ENCODE peak calls at places on chromosomes 16 and 17, in five cellular contexts. One of them, this sample, is unnamed.

GRCh38 chr16:10080031-10080772 is 102.0 kb downstream of the GRIN2A start:
- DNase-seq in cardiac fibroblast: peak; percentile 38
- DNase-seq in AG09309: peak; percentile 20
- DNase-seq in esophagus muscularis mucosa: no peak
- DNase-seq in aorta: peak; percentile 72
- DNase-seq in this sample: no peak

GRCh38 chr17:50117202-50118040 is 12.5 kb downstream of the SAMD14 start:
- DNase-seq in AG09309: no peak
- DNase-seq in esophagus muscularis mucosa: no peak
- DNase-seq in cardiac fibroblast: peak; percentile 39
- DNase-seq in aorta: no peak
- DNase-seq in this sample: no peak

GRCh38 chr16:67277294-67277998 is 1.9 kb upstream of the PLEKHG4 start:
- DNase-seq in esophagus muscularis mucosa: no peak
- DNase-seq in cardiac fibroblast: peak; percentile 98
- DNase-seq in AG09309: peak; percentile 98
- DNase-seq in aorta: peak; percentile 90
- DNase-seq in this sample: peak; percentile 99

GRCh38 chr16:66882702-66883101 is 2.4 kb downstream of the PDP2 start:
- DNase-seq in cardiac fibroblast: no peak
- DNase-seq in AG09309: no peak
- DNase-seq in esophagus muscularis mucosa: no peak
- DNase-seq in aorta: no peak
- DNase-seq in this sample: no peak

GRCh38 chr17:57536789-57537523 is 208.1 kb downstream of the CCDC182 start:
- DNase-seq in AG09309: no peak
- DNase-seq in aorta: no peak
- DNase-seq in cardiac fibroblast: no peak
- DNase-seq in esophagus muscularis mucosa: no peak
- DNase-seq in this sample: no peak

GRCh38 chr17:51528116-51528515 is 267.8 kb downstream of the UTP18 start:
- DNase-seq in AG09309: no peak
- DNase-seq in cardiac fibroblast: no peak
- DNase-seq in aorta: no peak
- DNase-seq in esophagus muscularis mucosa: no peak
- DNase-seq in this sample: no peak

GRCh38 chr17:4327638-4328037 is 38.8 kb downstream of the UBE2G1 start:
- DNase-seq in AG09309: peak; percentile 38
- DNase-seq in aorta: peak; percentile 57
- DNase-seq in cardiac fibroblast: peak; percentile 85
- DNase-seq in esophagus muscularis mucosa: no peak
- DNase-seq in this sample: peak; percentile 48

GRCh38 chr16:48014349-48015135 is 141.3 kb downstream of the ABCC12 start:
- DNase-seq in cardiac fibroblast: peak; percentile 70
- DNase-seq in AG09309: no peak
- DNase-seq in aorta: no peak
- DNase-seq in esophagus muscularis mucosa: peak; percentile 92
- DNase-seq in this sample: no peak

GRCh38 chr16:88859381-88860091 is 2.6 kb downstream of the TRAPPC2L start:
- DNase-seq in cardiac fibroblast: no peak
- DNase-seq in aorta: no peak
- DNase-seq in esophagus muscularis mucosa: no peak
- DNase-seq in AG09309: no peak
- DNase-seq in this sample: no peak

GRCh38 chr16:63230383-63230782 is 1194.1 kb upstream of the CDH8 start:
- DNase-seq in cardiac fibroblast: no peak
- DNase-seq in AG09309: no peak
- DNase-seq in esophagus muscularis mucosa: no peak
- DNase-seq in aorta: no peak
- DNase-seq in this sample: no peak

GRCh38 chr16:53949716-53950410 is 245.9 kb downstream of the FTO start:
- DNase-seq in esophagus muscularis mucosa: no peak
- DNase-seq in AG09309: no peak
- DNase-seq in cardiac fibroblast: no peak
- DNase-seq in aorta: no peak
- DNase-seq in this sample: no peak

GRCh38 chr17:28760987-28761562 is 17.3 kb downstream of the TRAF4 start:
- DNase-seq in aorta: peak; percentile 80
- DNase-seq in AG09309: peak; percentile 10
- DNase-seq in esophagus muscularis mucosa: no peak
- DNase-seq in cardiac fibroblast: peak; percentile 67
- DNase-seq in this sample: peak; percentile 18

GRCh38 chr16:58417600-58417999 is 25.3 kb downstream of the GINS3 start:
- DNase-seq in AG09309: no peak
- DNase-seq in cardiac fibroblast: no peak
- DNase-seq in esophagus muscularis mucosa: no peak
- DNase-seq in aorta: no peak
- DNase-seq in this sample: no peak

GRCh38 chr17:44266402-44267164 is 1.4 kb downstream of the SLC4A1 start:
- DNase-seq in cardiac fibroblast: no peak
- DNase-seq in esophagus muscularis mucosa: no peak
- DNase-seq in AG09309: no peak
- DNase-seq in aorta: no peak
- DNase-seq in this sample: no peak

GRCh38 chr16:1903845-1904820 is 14.1 kb downstream of the HS3ST6 start:
- DNase-seq in cardiac fibroblast: peak; percentile 10
- DNase-seq in AG09309: no peak
- DNase-seq in aorta: no peak
- DNase-seq in esophagus muscularis mucosa: no peak
- DNase-seq in this sample: no peak

GRCh38 chr17:30565073-30565935 is 88.1 kb downstream of the GOSR1 start:
- DNase-seq in esophagus muscularis mucosa: no peak
- DNase-seq in aorta: no peak
- DNase-seq in AG09309: no peak
- DNase-seq in cardiac fibroblast: no peak
- DNase-seq in this sample: no peak

GRCh38 chr17:35795007-35795870 is at the start of gene MMP28:
- DNase-seq in esophagus muscularis mucosa: peak; percentile 89
- DNase-seq in cardiac fibroblast: peak; percentile 13
- DNase-seq in aorta: no peak
- DNase-seq in AG09309: no peak
- DNase-seq in this sample: no peak

DNA sequence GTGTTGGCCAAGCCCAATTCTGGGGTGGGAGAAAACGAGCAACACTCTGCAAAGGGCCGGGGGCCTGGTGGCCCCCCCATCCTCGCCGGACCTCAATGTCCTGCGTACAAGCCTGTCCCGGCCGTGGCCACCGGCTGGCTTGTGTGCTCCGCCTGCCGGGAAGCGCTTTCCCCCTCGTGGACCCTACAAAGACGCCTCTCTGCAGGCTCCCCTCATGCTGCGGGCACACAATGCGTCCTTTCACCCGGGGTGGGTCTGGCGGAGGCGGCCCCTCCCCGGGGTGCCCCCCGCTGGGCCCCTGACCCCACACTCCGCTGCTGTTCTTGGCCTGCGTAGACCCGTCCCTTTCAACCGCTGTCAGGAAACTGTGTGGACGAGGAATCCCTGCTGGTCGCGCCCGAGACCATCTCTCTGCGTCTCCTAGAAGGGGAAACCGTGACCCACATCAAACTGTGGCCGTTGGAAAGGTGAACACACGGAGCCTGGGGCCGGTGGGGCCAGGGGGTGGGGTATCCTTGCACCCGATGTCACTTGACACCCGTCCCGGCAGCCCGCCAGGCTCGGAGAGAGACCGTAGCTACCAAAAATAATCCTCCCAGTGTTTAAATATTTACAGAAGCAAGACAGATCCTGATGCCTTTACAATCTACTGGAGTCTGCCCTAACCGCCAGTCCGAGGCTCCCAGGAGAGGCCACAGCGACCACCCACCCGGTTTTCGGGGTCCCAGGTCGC is 43.6 kb downstream of the TBC1D16 start:
- DNase-seq in AG09309: no peak
- DNase-seq in cardiac fibroblast: no peak
- DNase-seq in esophagus muscularis mucosa: no peak
- DNase-seq in aorta: no peak
- DNase-seq in this sample: no peak
- H3K4me3 ChIP-seq in AG09309: peak overlapping the region; percentile 57
- H3K4me3 ChIP-seq in cardiac fibroblast: peak overlapping the region; percentile 23
- H3K4me3 ChIP-seq in esophagus muscularis mucosa: peak overlapping the region; percentile 50
- H3K4me3 ChIP-seq in aorta: no peak overlapping the region
- H3K4me3 ChIP-seq in this sample: peak overlapping the region; percentile 23

DNA sequence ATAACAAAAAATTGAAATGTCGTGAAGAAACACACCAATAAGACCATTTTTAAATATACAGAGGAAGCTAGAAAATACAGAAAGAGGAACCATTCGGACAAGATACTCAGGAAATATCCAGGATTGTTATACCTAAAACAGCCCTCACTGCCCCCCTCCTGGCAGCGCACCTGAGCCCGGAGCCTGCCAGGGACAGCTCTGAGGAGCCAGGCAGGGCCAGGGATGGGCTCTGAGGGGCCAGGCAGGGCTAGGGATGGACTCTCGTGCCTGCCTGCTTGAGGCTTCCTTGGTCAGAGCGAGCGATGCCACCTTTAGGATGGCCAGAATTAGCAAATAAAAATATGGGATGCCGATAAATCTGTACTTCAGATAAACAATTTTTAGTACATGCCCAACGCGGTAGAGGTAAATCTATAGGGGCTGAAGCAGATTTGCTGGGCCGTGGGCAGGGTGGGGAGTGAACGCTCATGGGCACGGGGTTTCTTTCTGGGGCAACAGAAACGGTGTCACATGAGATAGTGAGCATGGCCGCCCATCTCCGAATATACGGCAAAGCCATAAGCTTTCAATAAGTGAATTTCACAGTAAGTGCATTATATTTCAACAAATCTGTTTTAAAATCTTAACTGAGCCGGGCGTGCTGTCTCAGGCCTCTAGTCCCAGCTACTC is 18.2 kb upstream of the CSNK1D start:
- DNase-seq in AG09309: no peak
- DNase-seq in aorta: no peak
- DNase-seq in cardiac fibroblast: no peak
- DNase-seq in esophagus muscularis mucosa: no peak
- DNase-seq in this sample: no peak
- H3K4me3 ChIP-seq in AG09309: peak overlapping the region; percentile 97
- H3K4me3 ChIP-seq in aorta: no peak overlapping the region
- H3K4me3 ChIP-seq in cardiac fibroblast: peak overlapping the region; percentile 74
- H3K4me3 ChIP-seq in esophagus muscularis mucosa: peak overlapping the region; percentile 66
- H3K4me3 ChIP-seq in this sample: peak overlapping the region; percentile 77

DNA sequence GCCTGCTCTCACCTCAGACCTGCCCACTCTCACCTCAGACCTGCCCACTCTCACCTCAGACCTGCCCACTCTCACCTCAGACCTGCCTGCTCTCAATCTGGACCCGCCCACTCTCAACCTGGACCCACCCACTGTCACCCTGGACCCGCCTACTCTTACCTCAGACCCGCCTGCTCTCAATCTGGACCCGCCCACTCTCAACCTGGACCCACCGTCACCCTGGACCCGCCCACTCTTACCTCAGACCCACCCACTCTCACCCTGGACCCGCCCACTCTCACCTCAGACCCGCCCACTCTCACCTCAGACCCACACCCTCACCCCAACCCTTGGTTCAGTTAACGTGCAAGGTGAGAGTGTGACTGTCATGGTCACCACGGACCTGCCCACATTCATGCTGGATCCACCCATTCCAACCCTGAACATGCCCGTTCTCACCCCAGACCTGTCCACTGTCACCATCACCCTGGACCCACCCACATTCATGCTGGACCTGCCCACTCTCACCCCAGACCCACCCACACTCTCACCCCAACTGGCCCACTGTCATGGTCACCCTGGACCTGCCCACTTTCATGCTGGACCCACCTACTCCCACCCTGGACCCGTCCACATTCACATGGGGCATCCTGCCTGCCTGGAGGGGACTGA is 31.2 kb upstream of the ENPP7 start:
- DNase-seq in AG09309: no peak
- DNase-seq in aorta: no peak
- DNase-seq in esophagus muscularis mucosa: no peak
- DNase-seq in cardiac fibroblast: no peak
- DNase-seq in this sample: no peak
- H3K4me3 ChIP-seq in AG09309: no peak overlapping the region
- H3K4me3 ChIP-seq in aorta: no peak overlapping the region
- H3K4me3 ChIP-seq in esophagus muscularis mucosa: no peak overlapping the region
- H3K4me3 ChIP-seq in cardiac fibroblast: no peak overlapping the region
- H3K4me3 ChIP-seq in this sample: no peak overlapping the region

DNA sequence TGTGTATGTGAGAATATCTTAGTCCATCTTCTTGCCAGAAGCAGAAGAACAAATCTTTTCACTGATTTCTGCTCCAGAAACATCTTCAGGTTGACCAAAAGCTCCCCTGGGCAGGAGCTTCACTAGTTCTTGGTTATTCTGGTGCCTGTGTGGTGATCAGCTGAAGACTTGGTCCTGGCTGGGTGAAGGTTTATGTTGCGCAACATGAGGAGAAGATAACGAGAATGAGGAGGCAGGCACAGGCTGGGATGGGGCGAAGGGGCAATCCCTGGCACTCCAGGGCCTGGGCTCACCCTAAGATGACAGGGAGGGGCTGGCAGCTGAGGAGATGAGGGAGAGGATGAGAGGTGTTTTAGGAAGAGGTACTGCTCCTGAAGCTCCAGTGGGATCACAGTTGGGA is 232.0 kb downstream of the NTN1 start:
- DNase-seq in esophagus muscularis mucosa: no peak
- DNase-seq in aorta: no peak
- DNase-seq in AG09309: no peak
- DNase-seq in cardiac fibroblast: no peak
- DNase-seq in this sample: no peak
- H3K4me3 ChIP-seq in esophagus muscularis mucosa: no peak overlapping the region
- H3K4me3 ChIP-seq in aorta: no peak overlapping the region
- H3K4me3 ChIP-seq in AG09309: no peak overlapping the region
- H3K4me3 ChIP-seq in cardiac fibroblast: no peak overlapping the region
- H3K4me3 ChIP-seq in this sample: no peak overlapping the region

GRCh38 chr17:7477392-7478275 is 1.8 kb downstream of the ZBTB4 start:
- DNase-seq in esophagus muscularis mucosa: no peak
- DNase-seq in AG09309: peak; percentile 86
- DNase-seq in aorta: peak; percentile 76
- DNase-seq in cardiac fibroblast: peak; percentile 76
- DNase-seq in this sample: peak; percentile 48
- H3K4me3 ChIP-seq in esophagus muscularis mucosa: peak overlapping the region; percentile 100
- H3K4me3 ChIP-seq in AG09309: peak overlapping the region; percentile 52
- H3K4me3 ChIP-seq in aorta: peak overlapping the region; percentile 93
- H3K4me3 ChIP-seq in cardiac fibroblast: peak overlapping the region; percentile 79
- H3K4me3 ChIP-seq in this sample: peak overlapping the region; percentile 81

DNA sequence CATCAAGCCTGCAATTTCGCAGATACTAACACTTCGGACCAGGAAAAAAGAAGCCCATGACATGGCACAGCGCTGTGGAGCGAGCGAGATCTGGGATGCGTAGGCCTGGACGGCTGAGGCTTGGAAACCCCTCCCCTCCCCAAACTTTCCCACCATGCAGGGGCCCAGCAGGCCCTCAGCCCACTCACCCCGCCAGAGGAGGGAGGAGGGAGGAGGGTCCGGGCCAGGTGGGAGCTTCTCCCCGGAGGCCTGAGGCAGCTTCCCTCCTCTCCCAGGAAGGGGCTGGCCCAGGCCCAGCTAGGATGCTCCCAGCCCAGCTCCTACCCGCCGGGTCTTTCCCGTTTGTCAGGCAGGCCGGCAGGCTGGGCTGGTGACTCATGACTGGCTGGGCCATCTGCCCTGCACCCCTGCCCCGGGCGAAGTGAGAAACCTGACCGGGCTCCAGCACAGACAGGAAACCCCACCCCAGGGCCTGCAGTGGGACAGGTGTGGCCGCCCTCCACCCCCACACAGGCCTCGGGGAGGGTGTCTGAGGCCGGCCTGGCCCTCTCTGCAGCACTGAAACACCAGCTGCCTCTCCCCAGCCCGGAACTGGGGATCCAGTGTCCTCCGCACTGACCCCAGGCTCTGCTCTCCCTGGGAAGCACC is 34.3 kb upstream of the SLC38A10 start:
- DNase-seq in esophagus muscularis mucosa: peak; percentile 96
- DNase-seq in cardiac fibroblast: peak; percentile 88
- DNase-seq in aorta: peak; percentile 84
- DNase-seq in AG09309: peak; percentile 59
- DNase-seq in this sample: peak; percentile 83
- H3K4me3 ChIP-seq in esophagus muscularis mucosa: no peak overlapping the region
- H3K4me3 ChIP-seq in cardiac fibroblast: no peak overlapping the region
- H3K4me3 ChIP-seq in aorta: no peak overlapping the region
- H3K4me3 ChIP-seq in AG09309: no peak overlapping the region
- H3K4me3 ChIP-seq in this sample: no peak overlapping the region